ENCODE peak calls at places on chromosomes 1 and 21, in ten cellular contexts. G is activated T-cell treated with anti-CD3 and anti-CD28 coated beads for 48 hours; A is Right ventricle myocardium inferior; T is NCI-H1092; X is iris pigment epithelial cell; C is HEK293T; E is fibroblast of lung; Q is H4; W is heart right ventricle; V is activated naive CD8-positive, alpha-beta T cell treated with anti-CD3 and anti-CD28 coated beads for 36 hours. Y is an unnamed sample.

GRCh38 chr1:19448491-19449439 is 36.6 kb downstream of the CAPZB start:
- DNase-seq in G (no peak), A (peak; percentile 79), T (no peak), X (peak; percentile 83), C (no peak), E (peak; percentile 94), Q (peak; percentile 97), W (peak; percentile 73), V (peak; percentile 52), Y (no peak)

GRCh38 chr1:38283736-38284470 is 237.3 kb upstream of the POU3F1 start:
- DNase-seq in G (no peak), A (no peak), T (no peak), X (no peak), C (no peak), E (no peak), Q (no peak), W (no peak), V (no peak), Y (no peak)

GRCh38 chr1:54126271-54126815 is 26.5 kb downstream of the CDCP2 start:
- DNase-seq in G (no peak), A (no peak), T (no peak), X (peak; percentile 17), C (no peak), E (peak; percentile 65), Q (no peak), W (no peak), V (no peak), Y (no peak)

GRCh38 chr1:40880813-40881549 is 18.8 kb upstream of the CITED4 start:
- DNase-seq in G (no peak), A (no peak), T (no peak), X (no peak), C (no peak), E (no peak), Q (no peak), W (no peak), V (no peak), Y (no peak)

GRCh38 chr21:25400427-25400826 is 206.9 kb downstream of the MRPL39 start:
- DNase-seq in G (no peak), A (no peak), T (no peak), X (no peak), C (no peak), E (no peak), Q (no peak), W (no peak), V (no peak), Y (no peak)

GRCh38 chr1:2174348-2175054 is 20.1 kb downstream of the FAAP20 start:
- DNase-seq in G (peak; percentile 29), A (peak; percentile 87), T (peak; percentile 12), X (peak; percentile 45), C (peak; percentile 90), E (peak; percentile 58), Q (peak; percentile 65), W (no peak), V (peak; percentile 31), Y (peak; percentile 81)

GRCh38 chr1:7220007-7220406 is 434.8 kb downstream of the CAMTA1 start:
- DNase-seq in G (no peak), A (no peak), T (no peak), X (peak; percentile 71), C (no peak), E (peak; percentile 4), Q (no peak), W (no peak), V (no peak), Y (no peak)

GRCh38 chr21:35257413-35257812 is 208.3 kb upstream of the RUNX1 start:
- DNase-seq in G (no peak), A (no peak), T (peak; percentile 27), X (peak; percentile 99), C (no peak), E (peak; percentile 97), Q (peak; percentile 96), W (peak; percentile 53), V (no peak), Y (no peak)

GRCh38 chr1:234841710-234842231 is 231.8 kb upstream of the IRF2BP2 start:
- DNase-seq in G (no peak), A (no peak), T (no peak), X (peak; percentile 28), C (no peak), E (peak; percentile 53), Q (no peak), W (peak; percentile 48), V (no peak), Y (no peak)

GRCh38 chr1:202150187-202150586 is 5.7 kb upstream of the ARL8A start:
- DNase-seq in G (no peak), A (no peak), T (no peak), X (no peak), C (no peak), E (no peak), Q (no peak), W (no peak), V (no peak), Y (no peak)

GRCh38 chr1:201192478-201192804 is 1.8 kb downstream of the IGFN1 start:
- DNase-seq in G (no peak), A (no peak), T (no peak), X (no peak), C (no peak), E (no peak), Q (no peak), W (peak; percentile 16), V (no peak), Y (no peak)

GRCh38 chr1:227796359-227796915 is 19.0 kb upstream of the PRSS38 start:
- DNase-seq in G (no peak), A (no peak), T (no peak), X (no peak), C (peak; percentile 7), E (no peak), Q (no peak), W (no peak), V (no peak), Y (no peak)

GRCh38 chr1:31701137-31701736 is 2.6 kb downstream of the COL16A1 start:
- DNase-seq in G (no peak), A (peak; percentile 86), T (no peak), X (peak; percentile 94), C (peak; percentile 52), E (peak; percentile 99), Q (peak; percentile 88), W (peak; percentile 89), V (peak; percentile 41), Y (no peak)

GRCh38 chr1:110033421-110033820 is 1.0 kb upstream of the STRIP1 start:
- DNase-seq in G (no peak), A (no peak), T (no peak), X (no peak), C (no peak), E (no peak), Q (no peak), W (no peak), V (no peak), Y (no peak)

GRCh38 chr1:235649722-235650163 is at the start of gene GNG4:
- DNase-seq in G (no peak), A (no peak), T (peak; percentile 52), X (no peak), C (peak; percentile 67), E (no peak), Q (no peak), W (no peak), V (peak; percentile 34), Y (no peak)

GRCh38 chr1:226132731-226133503 is 53.6 kb downstream of the ACBD3 start:
- DNase-seq in G (no peak), A (peak; percentile 56), T (no peak), X (no peak), C (no peak), E (no peak), Q (no peak), W (no peak), V (no peak), Y (peak; percentile 59)

GRCh38 chr1:162627662-162628296 is 4.5 kb upstream of the DDR2 start:
- DNase-seq in G (no peak), A (no peak), T (no peak), X (peak; percentile 65), C (peak; percentile 41), E (peak; percentile 68), Q (peak; percentile 29), W (no peak), V (no peak), Y (no peak)

GRCh38 chr1:232344791-232345399 is 285.0 kb downstream of the SIPA1L2 start:
- DNase-seq in G (no peak), A (no peak), T (no peak), X (peak; percentile 36), C (no peak), E (no peak), Q (no peak), W (no peak), V (no peak), Y (no peak)

GRCh38 chr1:175511496-175511895 is 231.9 kb downstream of the TNR start:
- DNase-seq in G (no peak), A (no peak), T (no peak), X (no peak), C (no peak), E (no peak), Q (no peak), W (no peak), V (no peak), Y (no peak)

GRCh38 chr21:32048353-32048752 is 175.5 kb downstream of the HUNK start:
- DNase-seq in G (no peak), A (no peak), T (no peak), X (no peak), C (no peak), E (no peak), Q (no peak), W (no peak), V (no peak), Y (no peak)

GRCh38 chr1:227937531-227938145 is 10.1 kb downstream of the WNT9A start:
- DNase-seq in G (no peak), A (peak; percentile 16), T (no peak), X (no peak), C (no peak), E (no peak), Q (no peak), W (no peak), V (no peak), Y (no peak)

GRCh38 chr1:157497987-157498781 is 54.1 kb downstream of the FCRL5 start:
- DNase-seq in G (no peak), A (no peak), T (no peak), X (no peak), C (no peak), E (no peak), Q (no peak), W (no peak), V (no peak), Y (no peak)

GRCh38 chr21:32442566-32443318 is 30.2 kb downstream of the EVA1C start:
- DNase-seq in G (no peak), A (no peak), T (no peak), X (peak; percentile 49), C (no peak), E (no peak), Q (no peak), W (no peak), V (no peak), Y (no peak)

GRCh38 chr1:198880397-198880796 is 241.6 kb downstream of the PTPRC start:
- DNase-seq in G (no peak), A (no peak), T (no peak), X (peak; percentile 89), C (no peak), E (peak; percentile 72), Q (peak; percentile 17), W (no peak), V (no peak), Y (no peak)

GRCh38 chr1:225670806-225671733 is 18.1 kb upstream of the ENAH start:
- DNase-seq in G (no peak), A (no peak), T (no peak), X (no peak), C (no peak), E (no peak), Q (peak; percentile 37), W (no peak), V (no peak), Y (no peak)

GRCh38 chr21:42496839-42497202 is 797 bp upstream of the RSPH1 start:
- DNase-seq in G (no peak), A (no peak), T (no peak), X (peak; percentile 11), C (no peak), E (peak; percentile 11), Q (no peak), W (peak; percentile 29), V (no peak), Y (no peak)

GRCh38 chr1:230248876-230249275 is 177.3 kb downstream of the PGBD5 start:
- DNase-seq in G (no peak), A (no peak), T (no peak), X (peak; percentile 15), C (no peak), E (no peak), Q (no peak), W (no peak), V (no peak), Y (no peak)

GRCh38 chr1:219518168-219518905 is 94.6 kb downstream of the ZC3H11B start:
- DNase-seq in G (no peak), A (no peak), T (no peak), X (peak; percentile 92), C (no peak), E (no peak), Q (peak; percentile 52), W (no peak), V (no peak), Y (no peak)